ENCODE peak calls at places on chromosomes 2 and 18, in four cellular contexts. One of them, this sample, is unnamed.

GRCh38 chr2:119441376-119442231 is 9.9 kb downstream of the TMEM37 start:
- DNase-seq in trophoblast cell: no peak
- DNase-seq in neuronal stem cell: no peak
- DNase-seq in mesenchymal stem cell: no peak
- DNase-seq in this sample: no peak

GRCh38 chr2:172655091-172655837 is 80.4 kb upstream of the RAPGEF4 start:
- DNase-seq in trophoblast cell: no peak
- DNase-seq in neuronal stem cell: no peak
- DNase-seq in mesenchymal stem cell: peak; percentile 86
- DNase-seq in this sample: peak; percentile 96

GRCh38 chr2:219065484-219065883 is 4.8 kb upstream of the IHH start:
- DNase-seq in trophoblast cell: no peak
- DNase-seq in neuronal stem cell: no peak
- DNase-seq in mesenchymal stem cell: no peak
- DNase-seq in this sample: no peak

GRCh38 chr2:6941299-6942046 is 24.3 kb downstream of the RNF144A start:
- DNase-seq in trophoblast cell: no peak
- DNase-seq in neuronal stem cell: no peak
- DNase-seq in mesenchymal stem cell: no peak
- DNase-seq in this sample: no peak

GRCh38 chr18:76803814-76804213 is 18.5 kb upstream of the ZNF236 start:
- DNase-seq in trophoblast cell: peak; percentile 37
- DNase-seq in neuronal stem cell: peak; percentile 54
- DNase-seq in mesenchymal stem cell: peak; percentile 71
- DNase-seq in this sample: peak; percentile 52

GRCh38 chr2:190875881-190876280 is 4.7 kb upstream of the GLS start:
- DNase-seq in trophoblast cell: no peak
- DNase-seq in neuronal stem cell: no peak
- DNase-seq in mesenchymal stem cell: no peak
- DNase-seq in this sample: no peak

GRCh38 chr2:230779607-230780006 is 67.0 kb downstream of the CAB39 start:
- DNase-seq in trophoblast cell: no peak
- DNase-seq in neuronal stem cell: no peak
- DNase-seq in mesenchymal stem cell: no peak
- DNase-seq in this sample: no peak

GRCh38 chr18:75531851-75532241 is 104.3 kb upstream of the SMIM21 start:
- DNase-seq in trophoblast cell: no peak
- DNase-seq in neuronal stem cell: no peak
- DNase-seq in mesenchymal stem cell: no peak
- DNase-seq in this sample: no peak

GRCh38 chr2:190169221-190170072 is 106.9 kb upstream of the MSTN start:
- DNase-seq in trophoblast cell: no peak
- DNase-seq in neuronal stem cell: no peak
- DNase-seq in mesenchymal stem cell: no peak
- DNase-seq in this sample: no peak

GRCh38 chr2:10084956-10085851 is 5.0 kb upstream of the CYS1 start:
- DNase-seq in trophoblast cell: no peak
- DNase-seq in neuronal stem cell: no peak
- DNase-seq in mesenchymal stem cell: no peak
- DNase-seq in this sample: no peak

GRCh38 chr2:235514627-235515363 is 21.0 kb downstream of the AGAP1 start:
- DNase-seq in trophoblast cell: peak; percentile 4
- DNase-seq in neuronal stem cell: no peak
- DNase-seq in mesenchymal stem cell: peak; percentile 37
- DNase-seq in this sample: no peak

GRCh38 chr18:48408111-48408726 is 964 bp downstream of the ZBTB7C start:
- DNase-seq in trophoblast cell: no peak
- DNase-seq in neuronal stem cell: no peak
- DNase-seq in mesenchymal stem cell: peak; percentile 13
- DNase-seq in this sample: no peak

GRCh38 chr2:62472321-62472720 is 33.7 kb downstream of the TMEM17 start:
- DNase-seq in trophoblast cell: no peak
- DNase-seq in neuronal stem cell: no peak
- DNase-seq in mesenchymal stem cell: no peak
- DNase-seq in this sample: no peak

GRCh38 chr2:216842634-216843033 is 17.2 kb downstream of the TNP1 start:
- DNase-seq in trophoblast cell: no peak
- DNase-seq in neuronal stem cell: no peak
- DNase-seq in mesenchymal stem cell: no peak
- DNase-seq in this sample: no peak

GRCh38 chr2:60621688-60622429 is 68.4 kb upstream of the BCL11A start:
- DNase-seq in trophoblast cell: no peak
- DNase-seq in neuronal stem cell: no peak
- DNase-seq in mesenchymal stem cell: no peak
- DNase-seq in this sample: no peak

GRCh38 chr2:25618676-25619075 is 54.7 kb downstream of the DTNB start:
- DNase-seq in trophoblast cell: peak; percentile 16
- DNase-seq in neuronal stem cell: no peak
- DNase-seq in mesenchymal stem cell: no peak
- DNase-seq in this sample: peak; percentile 78

GRCh38 chr2:222774941-222775340 is 85.9 kb upstream of the ACSL3 start:
- DNase-seq in trophoblast cell: peak; percentile 14
- DNase-seq in neuronal stem cell: no peak
- DNase-seq in mesenchymal stem cell: peak; percentile 43
- DNase-seq in this sample: no peak

GRCh38 chr18:27780061-27780740 is 396.7 kb downstream of the CDH2 start:
- DNase-seq in trophoblast cell: no peak
- DNase-seq in neuronal stem cell: no peak
- DNase-seq in mesenchymal stem cell: no peak
- DNase-seq in this sample: no peak

GRCh38 chr18:22309191-22309590 is 108.5 kb downstream of the CTAGE1 start:
- DNase-seq in trophoblast cell: peak; percentile 7
- DNase-seq in neuronal stem cell: no peak
- DNase-seq in mesenchymal stem cell: no peak
- DNase-seq in this sample: peak; percentile 85

GRCh38 chr2:223075301-223076270 is 23.6 kb downstream of the KCNE4 start:
- DNase-seq in trophoblast cell: no peak
- DNase-seq in neuronal stem cell: no peak
- DNase-seq in mesenchymal stem cell: peak; percentile 78
- DNase-seq in this sample: peak; percentile 86

GRCh38 chr18:35049111-35050003 is 8.1 kb downstream of the MAPRE2 start:
- DNase-seq in trophoblast cell: no peak
- DNase-seq in neuronal stem cell: no peak
- DNase-seq in mesenchymal stem cell: no peak
- DNase-seq in this sample: no peak

GRCh38 chr18:54679318-54680149 is 88.5 kb downstream of the DYNAP start:
- DNase-seq in trophoblast cell: no peak
- DNase-seq in neuronal stem cell: peak; percentile 32
- DNase-seq in mesenchymal stem cell: peak; percentile 86
- DNase-seq in this sample: peak; percentile 83

GRCh38 chr2:7945080-7945479 is 736.8 kb upstream of the ID2 start:
- DNase-seq in trophoblast cell: no peak
- DNase-seq in neuronal stem cell: no peak
- DNase-seq in mesenchymal stem cell: no peak
- DNase-seq in this sample: no peak

GRCh38 chr18:31658670-31659573 is 25.5 kb downstream of the B4GALT6 start:
- DNase-seq in trophoblast cell: peak; percentile 61
- DNase-seq in neuronal stem cell: no peak
- DNase-seq in mesenchymal stem cell: peak; percentile 67
- DNase-seq in this sample: no peak

GRCh38 chr2:222300725-222301295 is 2.0 kb upstream of the PAX3 start:
- DNase-seq in trophoblast cell: no peak
- DNase-seq in neuronal stem cell: no peak
- DNase-seq in mesenchymal stem cell: no peak
- DNase-seq in this sample: no peak

GRCh38 chr18:67428148-67428547 is 88.4 kb downstream of the DSEL start:
- DNase-seq in trophoblast cell: no peak
- DNase-seq in neuronal stem cell: no peak
- DNase-seq in mesenchymal stem cell: no peak
- DNase-seq in this sample: peak; percentile 49

GRCh38 chr2:159933040-159933726 is 129.2 kb downstream of the PLA2R1 start:
- DNase-seq in trophoblast cell: no peak
- DNase-seq in neuronal stem cell: no peak
- DNase-seq in mesenchymal stem cell: no peak
- DNase-seq in this sample: no peak
- H3K4me3 ChIP-seq in trophoblast cell: no peak overlapping the region
- H3K4me3 ChIP-seq in neuronal stem cell: no peak overlapping the region
- H3K4me3 ChIP-seq in mesenchymal stem cell: no peak overlapping the region
- H3K4me3 ChIP-seq in this sample: no peak overlapping the region

DNA sequence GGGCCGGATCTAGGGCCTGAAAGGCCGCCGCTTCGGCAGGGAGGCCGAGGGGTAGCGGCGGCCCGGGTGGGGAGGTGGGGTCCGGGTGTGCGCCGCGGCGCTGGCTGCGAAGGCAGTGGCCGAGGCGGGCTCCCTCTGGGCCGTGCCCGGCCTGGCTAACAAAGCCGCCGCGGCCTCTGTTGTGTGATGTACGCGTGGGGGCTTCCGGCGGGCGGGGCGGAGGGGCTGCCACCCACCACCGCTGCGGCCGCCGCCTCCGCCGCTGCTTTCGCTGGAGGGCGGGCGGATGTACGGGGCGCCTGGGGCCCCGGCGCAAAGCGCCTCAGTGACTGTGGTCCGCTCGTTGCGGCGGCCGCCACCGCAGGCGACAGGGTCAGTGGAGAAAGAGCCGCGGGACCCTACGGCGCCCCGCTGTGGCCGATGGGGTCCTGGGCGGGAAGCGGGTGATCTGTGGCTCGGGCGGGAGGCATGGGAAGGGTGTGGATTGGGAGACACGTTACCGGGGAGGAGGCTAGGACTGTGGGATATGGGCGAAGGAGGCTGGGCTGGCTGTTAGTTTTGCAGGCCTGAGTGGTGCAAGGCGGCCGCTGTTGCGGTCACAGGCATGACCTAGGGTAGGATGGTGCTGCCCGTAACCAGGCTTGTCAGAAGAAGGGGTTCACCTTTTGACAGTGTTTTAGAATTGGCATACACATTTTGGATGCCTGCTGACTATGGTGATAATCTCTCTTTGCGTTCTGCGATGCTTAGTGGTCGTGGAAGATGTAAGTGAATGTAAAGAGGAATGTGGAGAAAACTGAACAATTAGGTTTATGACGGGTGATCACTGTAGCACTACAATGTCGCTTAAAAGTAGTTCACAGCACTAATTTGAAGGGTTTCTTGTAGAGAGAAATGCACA is 662 bp downstream of the BZW1 start:
- DNase-seq in trophoblast cell: peak; percentile 67
- DNase-seq in neuronal stem cell: peak; percentile 52
- DNase-seq in mesenchymal stem cell: peak; percentile 75
- DNase-seq in this sample: peak; percentile 49
- H3K14ac ChIP-seq in trophoblast cell: peak overlapping the region; percentile 90
- H3K14ac ChIP-seq in neuronal stem cell: no peak overlapping the region
- H3K14ac ChIP-seq in mesenchymal stem cell: no peak overlapping the region
- H3K14ac ChIP-seq in this sample: peak overlapping the region; percentile 95

GRCh38 chr2:106561803-106562202 is 74.6 kb downstream of the CD8B2 start:
- DNase-seq in trophoblast cell: no peak
- DNase-seq in neuronal stem cell: no peak
- DNase-seq in mesenchymal stem cell: no peak
- DNase-seq in this sample: no peak

GRCh38 chr2:106566050-106566449 is 78.9 kb downstream of the CD8B2 start:
- DNase-seq in trophoblast cell: no peak
- DNase-seq in neuronal stem cell: no peak
- DNase-seq in mesenchymal stem cell: peak; percentile 34
- DNase-seq in this sample: peak; percentile 6

GRCh38 chr2:106562232-106562631 is 75.1 kb downstream of the CD8B2 start:
- DNase-seq in trophoblast cell: no peak
- DNase-seq in neuronal stem cell: no peak
- DNase-seq in mesenchymal stem cell: no peak
- DNase-seq in this sample: no peak

GRCh38 chr2:106562826-106563594 is 75.8 kb downstream of the CD8B2 start:
- DNase-seq in trophoblast cell: no peak
- DNase-seq in neuronal stem cell: no peak
- DNase-seq in mesenchymal stem cell: no peak
- DNase-seq in this sample: no peak

DNA sequence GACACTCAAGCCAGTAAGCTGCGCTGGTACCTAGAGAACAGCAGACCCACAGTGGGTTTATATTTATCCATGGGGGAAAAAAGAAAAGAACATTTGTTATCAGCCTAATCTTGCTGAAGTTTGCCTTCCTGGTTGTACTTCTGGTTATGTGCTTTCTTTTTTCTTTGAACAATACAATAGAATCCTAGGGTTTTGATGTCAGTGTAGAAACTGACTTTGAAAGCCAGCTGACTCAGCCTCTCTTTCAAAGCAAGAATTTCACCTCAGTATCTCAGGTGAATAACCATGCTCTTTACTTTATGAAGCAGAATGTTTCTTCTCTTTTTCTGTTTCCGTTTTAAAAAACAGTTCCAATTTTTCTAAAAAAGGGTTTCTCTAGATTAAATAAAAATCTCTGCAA is 78.4 kb downstream of the CD8B2 start:
- DNase-seq in trophoblast cell: no peak
- DNase-seq in neuronal stem cell: no peak
- DNase-seq in mesenchymal stem cell: no peak
- DNase-seq in this sample: no peak
- H2AFZ ChIP-seq in trophoblast cell: no peak overlapping the region
- H2AFZ ChIP-seq in neuronal stem cell: no peak overlapping the region
- H2AFZ ChIP-seq in mesenchymal stem cell: no peak overlapping the region
- H2AFZ ChIP-seq in this sample: no peak overlapping the region

GRCh38 chr2:48448274-48449061 is 81.5 kb upstream of the STON1 start:
- DNase-seq in trophoblast cell: no peak
- DNase-seq in neuronal stem cell: no peak
- DNase-seq in mesenchymal stem cell: peak; percentile 89
- DNase-seq in this sample: peak; percentile 71
- H3K4me3 ChIP-seq in trophoblast cell: no peak overlapping the region
- H3K4me3 ChIP-seq in neuronal stem cell: no peak overlapping the region
- H3K4me3 ChIP-seq in mesenchymal stem cell: no peak overlapping the region
- H3K4me3 ChIP-seq in this sample: no peak overlapping the region

GRCh38 chr18:79611040-79611681 is 68.4 kb upstream of the CTDP1 start:
- DNase-seq in trophoblast cell: peak; percentile 33
- DNase-seq in neuronal stem cell: no peak
- DNase-seq in mesenchymal stem cell: peak; percentile 75
- DNase-seq in this sample: peak; percentile 92
- H3K14ac ChIP-seq in trophoblast cell: no peak overlapping the region
- H3K14ac ChIP-seq in neuronal stem cell: no peak overlapping the region
- H3K14ac ChIP-seq in mesenchymal stem cell: no peak overlapping the region
- H3K14ac ChIP-seq in this sample: no peak overlapping the region

DNA sequence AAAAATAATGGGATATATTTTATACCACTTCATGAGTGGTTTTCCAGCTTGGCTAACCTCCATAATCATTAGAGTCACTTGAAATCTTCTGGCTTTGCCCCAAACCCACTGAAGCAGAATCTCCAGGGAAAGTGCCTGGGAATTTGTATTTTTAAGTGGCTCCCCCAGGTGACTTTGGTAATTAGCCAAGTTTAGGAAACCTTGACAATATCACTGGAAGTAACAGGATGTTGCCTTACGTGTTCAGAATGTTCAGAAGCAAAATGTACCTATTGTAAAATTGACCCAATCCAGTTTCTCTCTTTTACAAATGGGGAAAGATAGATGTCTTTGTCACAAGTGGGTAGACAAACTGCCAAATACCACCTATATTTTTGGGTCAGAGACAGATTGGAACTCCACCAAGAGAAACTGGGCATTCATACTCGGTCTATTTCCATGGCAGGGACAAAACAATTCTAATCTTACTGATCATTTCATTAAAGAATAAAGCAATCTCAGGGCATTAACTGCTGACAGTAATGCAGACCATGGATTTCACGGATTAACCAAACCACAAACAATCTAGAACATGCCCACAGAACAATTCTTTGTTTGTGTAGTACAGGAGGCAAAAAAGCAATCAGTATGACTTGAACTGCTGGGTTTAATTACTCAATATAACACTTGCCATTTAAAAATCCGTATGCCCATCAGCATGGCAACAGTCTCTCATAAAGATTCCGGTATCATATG is 255.8 kb downstream of the ERBB4 start:
- DNase-seq in trophoblast cell: no peak
- DNase-seq in neuronal stem cell: no peak
- DNase-seq in mesenchymal stem cell: no peak
- DNase-seq in this sample: no peak
- H2AFZ ChIP-seq in trophoblast cell: no peak overlapping the region
- H2AFZ ChIP-seq in neuronal stem cell: no peak overlapping the region
- H2AFZ ChIP-seq in mesenchymal stem cell: no peak overlapping the region
- H2AFZ ChIP-seq in this sample: no peak overlapping the region